ENCODE peak calls at places on chromosome 16, in seven cellular contexts. Y is NB4; D is head of caudate nucleus; I is stomach; O is left ventricle myocardium inferior; V is stimulated activated CD8-positive, alpha-beta memory T cell treated with anti-CD3 and anti-CD28 coated beads, Interleukin-7, amount 100 ng/mL, for 1 hour; X is ELR. J is an unnamed sample.
A peak's percentile ranks its signal among the peaks of the same experiment; 100 is the strongest.

GRCh38 chr16:1520461-1520860 is 13.0 kb upstream of the TMEM204 start:
- DNase-seq in V (no peak), Y (no peak), O (no peak), I (no peak), X (no peak), D (no peak), J (no peak)

GRCh38 chr16:7526736-7527135 is 194.1 kb downstream of the RBFOX1 start:
- DNase-seq in Y (no peak), X (no peak), V (no peak), I (no peak), D (no peak), O (no peak), J (no peak)

GRCh38 chr16:56625140-56625942 is at the start of gene MT1E:
- DNase-seq in O (peak; percentile 88), Y (peak; percentile 71), V (no peak), I (peak; percentile 93), X (peak; percentile 86), D (peak; percentile 43), J (peak; percentile 63)

GRCh38 chr16:1983544-1984346 is at the start of gene GFER:
- DNase-seq in D (peak; percentile 88), O (peak; percentile 92), Y (peak; percentile 93), X (peak; percentile 92), I (peak; percentile 91), V (peak; percentile 50), J (peak; percentile 84)

GRCh38 chr16:83418565-83418964 is 389.2 kb upstream of the HSBP1 start:
- DNase-seq in X (no peak), I (no peak), O (no peak), V (no peak), D (no peak), Y (no peak), J (no peak)

GRCh38 chr16:67661101-67661661 is 421 bp downstream of the PARD6A start:
- DNase-seq in Y (peak; percentile 52), V (no peak), D (no peak), X (peak; percentile 48), I (no peak), O (no peak), J (no peak)

GRCh38 chr16:15880909-15881308 is 7.5 kb downstream of the CEP20 start:
- DNase-seq in V (no peak), X (no peak), I (no peak), Y (no peak), D (no peak), O (no peak), J (no peak)

GRCh38 chr16:88978608-88979346 is 1.8 kb upstream of the CBFA2T3 start:
- DNase-seq in O (no peak), D (no peak), Y (peak; percentile 99), V (no peak), X (no peak), I (no peak), J (no peak)

GRCh38 chr16:50154369-50154947 is 1.4 kb downstream of the TENT4B start:
- DNase-seq in X (peak; percentile 32), V (no peak), D (no peak), I (no peak), Y (peak; percentile 11), O (no peak), J (no peak)